ENCODE peak calls at places on chromosomes 6 and 20, in five cellular contexts. P, L, H, J and V are unnamed samples.

GRCh38 chr6:23174781-23175361 is 605.5 kb downstream of the HDGFL1 start:
- DNase-seq in L (no peak), P (no peak), J (no peak), H (no peak), V (no peak)

GRCh38 chr20:32523613-32524218 is 61.4 kb downstream of the NOL4L start:
- DNase-seq in J (no peak), P (no peak), H (no peak), L (no peak), V (no peak)

GRCh38 chr6:90336591-90336990 is 39.9 kb upstream of the BACH2 start:
- DNase-seq in L (no peak), P (no peak), J (no peak), H (no peak), V (no peak)

GRCh38 chr6:97129111-97129510 is 153.9 kb downstream of the MMS22L start:
- DNase-seq in J (no peak), H (no peak), L (no peak), P (no peak), V (no peak)

GRCh38 chr6:35603326-35604202 is 85.2 kb downstream of the FKBP5 start:
- DNase-seq in L (no peak), H (no peak), P (no peak), J (no peak), V (no peak)

GRCh38 chr6:139515511-139515910 is 141.1 kb upstream of the CITED2 start:
- DNase-seq in P (no peak), J (no peak), L (no peak), H (no peak), V (no peak)

GRCh38 chr6:33248932-33249731 is 22.5 kb downstream of the VPS52 start:
- DNase-seq in L (peak), P (peak), J (peak), H (peak), V (peak)

GRCh38 chr20:6590891-6591679 is 176.4 kb upstream of the BMP2 start:
- DNase-seq in J (no peak), P (peak), L (no peak), H (no peak), V (no peak)

GRCh38 chr20:61701401-61701800 is 364.3 kb downstream of the TAF4 start:
- DNase-seq in L (no peak), P (no peak), J (no peak), H (no peak), V (no peak)

GRCh38 chr6:6684365-6684833 is 95.9 kb downstream of the LY86 start:
- DNase-seq in J (no peak), H (no peak), L (no peak), P (no peak), V (no peak)

GRCh38 chr6:162898011-162898410 is 170.2 kb downstream of the PACRG start:
- DNase-seq in J (no peak), L (no peak), H (no peak), P (no peak), V (no peak)

GRCh38 chr6:47047479-47048411 is 5.6 kb upstream of the ADGRF1 start:
- DNase-seq in H (peak), P (peak), L (no peak), J (peak), V (no peak)

GRCh38 chr6:44223471-44224153 is at the start of gene SLC29A1:
- DNase-seq in J (peak), P (peak), L (peak), H (peak), V (peak)

GRCh38 chr20:41178904-41179432 is 41.6 kb downstream of the PLCG1 start:
- DNase-seq in J (peak), H (peak), L (no peak), P (peak), V (peak)

GRCh38 chr6:136007355-136007754 is 155.9 kb downstream of the PDE7B start:
- DNase-seq in P (no peak), J (no peak), H (no peak), L (no peak), V (no peak)

GRCh38 chr20:25300496-25301170 is 52.7 kb downstream of the PYGB start:
- DNase-seq in J (no peak), L (no peak), P (no peak), H (no peak), V (no peak)

GRCh38 chr20:25584905-25585704 is at the start of gene NINL:
- DNase-seq in J (no peak), L (peak), P (peak), H (peak), V (peak)

GRCh38 chr6:44353336-44353735 is 10.9 kb downstream of the SPATS1 start:
- DNase-seq in J (no peak), H (no peak), P (peak), L (no peak), V (no peak)

GRCh38 chr6:50442531-50443040 is 270.7 kb upstream of the TFAP2D start:
- DNase-seq in L (no peak), P (no peak), J (no peak), H (no peak), V (no peak)

GRCh38 chr6:13568970-13569369 is 5.4 kb upstream of the SIRT5 start:
- DNase-seq in P (no peak), L (no peak), H (no peak), J (no peak), V (no peak)

GRCh38 chr6:156544046-156544445 is 233.1 kb upstream of the ARID1B start:
- DNase-seq in H (no peak), P (no peak), J (no peak), L (no peak), V (no peak)

GRCh38 chr20:45911486-45912343 is at the start of gene PLTP:
- DNase-seq in H (peak), L (peak), P (peak), J (peak), V (peak)

GRCh38 chr6:160167547-160168391 is 46.2 kb downstream of the SLC22A1 start:
- DNase-seq in L (no peak), P (peak), H (no peak), J (no peak), V (no peak)

GRCh38 chr20:33842346-33842745 is 31.2 kb downstream of the CHMP4B start:
- DNase-seq in H (no peak), J (no peak), L (no peak), P (no peak), V (no peak)

GRCh38 chr6:27127874-27128795 is 119.4 kb upstream of the PRSS16 start:
- DNase-seq in P (no peak), H (no peak), L (no peak), J (no peak), V (no peak)

DNA sequence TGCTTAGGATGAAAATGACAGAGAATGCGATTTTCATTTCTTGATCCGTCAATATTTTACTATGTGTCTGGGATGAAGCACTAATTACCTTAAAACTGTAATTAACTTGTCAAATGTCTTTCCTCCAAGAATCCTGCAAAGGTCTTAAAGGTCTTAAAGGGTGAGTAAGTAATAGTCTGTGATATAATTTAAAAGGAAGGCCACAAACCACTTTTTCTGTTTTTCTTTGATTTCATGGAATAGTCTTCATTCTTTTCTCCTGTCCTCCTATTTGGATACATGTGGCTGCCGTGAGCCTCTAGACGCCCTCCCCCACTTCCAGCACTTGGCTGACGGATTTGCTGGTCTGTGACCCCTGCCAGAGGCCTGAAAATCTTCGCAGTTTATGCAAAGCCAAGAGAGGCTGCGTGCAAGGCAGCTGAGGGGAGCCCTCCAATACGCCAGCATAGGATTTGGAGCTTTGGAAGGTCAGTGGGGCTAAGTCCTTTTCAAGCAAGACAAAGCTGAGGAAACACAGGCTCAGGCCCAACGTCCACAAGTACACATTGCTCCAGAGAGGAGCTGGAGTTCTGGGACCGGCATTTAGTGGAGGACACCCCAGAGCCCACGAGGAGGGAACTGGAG is 382.5 kb downstream of the SMOC2 start:
- DNase-seq in L (no peak), P (no peak), H (no peak), J (no peak), V (peak)
- TF ChIP-seq EP300 in L (no peak), P (no peak), H (no peak), J (no peak), V (no peak)

GRCh38 chr6:79536615-79536968 is 638 bp downstream of the LCA5 start:
- DNase-seq in H (no peak), J (peak), L (no peak), P (peak), V (peak)

GRCh38 chr6:79538481-79538971 is 1.3 kb upstream of the LCA5 start:
- DNase-seq in P (no peak), L (no peak), H (no peak), J (no peak), V (no peak)

DNA sequence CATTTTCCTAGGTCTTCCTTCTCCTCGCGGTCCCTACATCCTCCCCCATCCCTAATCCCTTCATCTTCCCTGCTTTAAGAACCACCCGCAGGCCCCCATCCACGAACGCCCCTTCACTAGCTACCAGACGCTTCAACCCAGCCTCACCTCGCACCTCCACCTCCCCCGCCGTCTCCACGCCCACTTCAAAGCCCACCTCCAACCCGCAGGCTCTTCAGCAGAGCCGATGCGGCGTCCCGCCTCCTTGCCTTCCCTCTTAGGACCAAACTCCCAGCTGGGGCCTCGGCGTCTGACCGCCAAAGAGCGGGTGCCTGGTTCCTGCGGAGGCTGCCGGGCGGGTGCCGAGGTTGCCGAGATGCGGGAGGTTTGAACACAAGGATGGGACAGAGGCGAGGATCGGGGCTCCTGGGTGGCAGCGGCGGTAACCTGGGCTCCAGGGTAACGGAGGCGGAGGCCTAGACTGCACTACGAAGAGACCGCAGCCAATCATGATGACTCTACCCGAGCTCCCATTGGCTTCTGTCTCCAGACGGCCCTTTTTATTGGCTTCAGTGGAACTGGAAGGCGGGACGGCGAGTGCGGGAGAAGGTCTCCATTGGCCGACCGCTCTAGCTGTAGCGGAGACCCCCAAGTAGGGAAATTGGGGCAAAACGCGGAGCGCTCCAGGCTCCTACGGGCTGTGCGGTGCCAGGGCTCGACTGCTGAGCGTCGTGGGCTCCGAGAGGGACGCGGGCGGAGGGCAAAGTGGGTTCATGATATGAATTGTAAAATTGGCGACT is at the start of gene LCA5:
- DNase-seq in H (peak), J (peak), P (peak), L (peak), V (peak)
- TF ChIP-seq POLR2A in H (no peak), J (peak), P (peak), L (no peak), V (peak)

GRCh38 chr6:76222189-76222588 is 149.7 kb upstream of the IMPG1 start:
- DNase-seq in H (no peak), J (no peak), L (no peak), P (no peak), V (no peak)
- TF ChIP-seq EP300 in H (no peak), J (no peak), L (no peak), P (no peak), V (no peak)

GRCh38 chr6:143060806-143061596 is at the start of gene AIG1:
- DNase-seq in P (no peak), H (no peak), L (peak), J (peak), V (peak)

GRCh38 chr6:143061597-143062385 is 1.1 kb downstream of the AIG1 start:
- DNase-seq in L (no peak), P (no peak), H (no peak), J (no peak), V (no peak)

GRCh38 chr6:143058987-143059386 is 1.7 kb upstream of the AIG1 start:
- DNase-seq in L (no peak), J (no peak), P (no peak), H (no peak), V (no peak)

GRCh38 chr6:143060354-143060805 is 309 bp upstream of the AIG1 start:
- DNase-seq in L (peak), H (peak), P (peak), J (peak), V (peak)

GRCh38 chr6:143059616-143060353 is 904 bp upstream of the AIG1 start:
- DNase-seq in P (peak), L (no peak), J (no peak), H (no peak), V (no peak)
- TF ChIP-seq POLR2A in P (no peak), L (no peak), J (no peak), H (no peak), V (no peak)